ENCODE peak calls at places on chromosomes 11 and 22, in seven cellular contexts. S is endothelial cell of umbilical vein, L is astrocyte, H is AG04450, N is A549, A is tibial nerve, V is RWPE1. W is an unnamed sample.

GRCh38 chr11:925158-925495 is 543 bp upstream of the AP2A2 start:
- DNase-seq in N (no peak), H (no peak), V (no peak), A (no peak), S (no peak), L (no peak), W (no peak)

GRCh38 chr11:6418958-6419611 is at the start of gene APBB1:
- DNase-seq in N (peak), H (no peak), L (peak), S (peak), V (peak), A (peak), W (peak)

GRCh38 chr11:134120921-134121526 is 52.2 kb downstream of the JAM3 start:
- DNase-seq in N (no peak), S (peak), H (no peak), A (no peak), L (peak), V (no peak), W (no peak)

GRCh38 chr11:69249641-69250502 is 44.1 kb upstream of the MYEOV start:
- DNase-seq in L (peak), V (no peak), H (peak), A (no peak), N (no peak), S (no peak), W (no peak)

GRCh38 chr22:46214149-46214548 is 35.9 kb downstream of the CDPF1 start:
- DNase-seq in N (no peak), H (no peak), L (no peak), S (no peak), V (no peak), A (no peak), W (no peak)

GRCh38 chr11:66559862-66560676 is 8.3 kb downstream of the CTSF start:
- DNase-seq in N (no peak), V (no peak), S (no peak), H (no peak), A (no peak), L (no peak), W (no peak)

GRCh38 chr11:88618716-88619462 is 281.4 kb upstream of the CTSC start:
- DNase-seq in L (no peak), N (no peak), A (no peak), H (no peak), V (no peak), S (peak), W (no peak)

GRCh38 chr11:34316347-34317037 is 41.3 kb downstream of the ABTB2 start:
- DNase-seq in A (no peak), V (no peak), S (no peak), N (no peak), L (peak), H (no peak), W (no peak)

GRCh38 chr11:116580828-116581227 is 192.0 kb downstream of the BUD13 start:
- DNase-seq in V (no peak), N (no peak), L (no peak), S (no peak), A (no peak), H (no peak), W (no peak)

GRCh38 chr11:100578966-100579365 is 108.1 kb upstream of the ARHGAP42 start:
- DNase-seq in L (peak), N (no peak), S (no peak), H (no peak), V (no peak), A (no peak), W (no peak)

GRCh38 chr11:59822989-59823566 is 12.5 kb upstream of the MRPL16 start:
- DNase-seq in S (peak), V (peak), L (peak), H (peak), N (peak), A (no peak), W (no peak)

GRCh38 chr11:104583857-104584256 is 314.4 kb downstream of the CASP12 start:
- DNase-seq in N (no peak), V (no peak), L (no peak), H (no peak), S (no peak), A (no peak), W (no peak)

GRCh38 chr11:16605440-16605970 is 132.9 kb upstream of the C11orf58 start:
- DNase-seq in H (no peak), A (peak), V (no peak), S (peak), L (no peak), N (no peak), W (no peak)

GRCh38 chr22:47132428-47132825 is 370.0 kb downstream of the TBC1D22A start:
- DNase-seq in A (no peak), V (no peak), S (no peak), L (no peak), H (no peak), N (no peak), W (no peak)

GRCh38 chr11:64790205-64791095 is 12.1 kb upstream of the SF1 start:
- DNase-seq in A (no peak), N (no peak), S (no peak), V (no peak), L (no peak), H (no peak), W (no peak)

GRCh38 chr11:34614334-34615113 is 6.4 kb upstream of the EHF start:
- DNase-seq in V (no peak), L (peak), S (no peak), N (no peak), A (no peak), H (peak), W (no peak)

GRCh38 chr22:38230108-38230825 is 28.5 kb downstream of the MAFF start:
- DNase-seq in L (no peak), H (no peak), V (no peak), N (peak), S (peak), A (no peak), W (no peak)

GRCh38 chr11:69880803-69881445 is 61.7 kb upstream of the FGF3 start:
- DNase-seq in H (no peak), S (no peak), N (no peak), L (no peak), V (no peak), A (no peak), W (no peak)

GRCh38 chr11:59401262-59401552 is 25.0 kb downstream of the OR5A2 start:
- DNase-seq in S (no peak), N (no peak), V (no peak), L (no peak), H (no peak), A (no peak), W (no peak)

GRCh38 chr22:50729391-50730012 is 8.5 kb upstream of the ACR start:
- DNase-seq in H (no peak), S (no peak), N (no peak), V (no peak), L (no peak), A (peak), W (no peak)

GRCh38 chr11:115930276-115930675 is 426.1 kb upstream of the CADM1 start:
- DNase-seq in S (no peak), H (no peak), N (no peak), V (no peak), A (no peak), L (no peak), W (no peak)

GRCh38 chr11:119975561-119976152 is 162.3 kb downstream of the TRIM29 start:
- DNase-seq in N (no peak), A (no peak), S (no peak), V (no peak), H (no peak), L (no peak), W (no peak)

GRCh38 chr22:37215890-37216289 is 3.6 kb upstream of the SSTR3 start:
- DNase-seq in L (no peak), V (no peak), H (no peak), N (no peak), A (no peak), S (no peak), W (no peak)

GRCh38 chr11:133693110-133693509 is 152.2 kb downstream of the SPATA19 start:
- DNase-seq in S (no peak), A (no peak), N (no peak), H (no peak), L (no peak), V (no peak), W (no peak)

GRCh38 chr11:19905280-19905853 is 192.7 kb downstream of the NAV2 start:
- DNase-seq in L (peak), N (peak), A (no peak), H (no peak), S (peak), V (peak), W (no peak)

GRCh38 chr11:30143098-30143705 is 87.6 kb upstream of the FSHB start:
- DNase-seq in A (no peak), H (peak), S (peak), L (no peak), N (peak), V (peak), W (peak)

GRCh38 chr11:2287102-2287501 is 14.6 kb downstream of the C11orf21 start:
- DNase-seq in S (no peak), H (no peak), A (no peak), V (no peak), N (no peak), L (no peak), W (no peak)

GRCh38 chr11:111205622-111206385 is 39.7 kb upstream of the POU2AF2 start:
- DNase-seq in L (no peak), S (no peak), A (no peak), H (no peak), V (no peak), N (no peak), W (no peak)

GRCh38 chr22:24066872-24067271 is 55.8 kb downstream of the CABIN1 start:
- DNase-seq in A (no peak), H (no peak), V (no peak), N (no peak), S (no peak), L (no peak), W (no peak)

GRCh38 chr11:109885006-109885405 is 208.2 kb upstream of the ZC3H12C start:
- DNase-seq in S (no peak), L (no peak), N (no peak), V (no peak), A (no peak), H (no peak), W (no peak)

GRCh38 chr22:47632646-47633045 is 870.2 kb downstream of the TBC1D22A start:
- DNase-seq in S (no peak), N (no peak), V (no peak), H (no peak), L (no peak), A (no peak), W (no peak)

GRCh38 chr22:30214703-30215405 is 31.7 kb downstream of the LIF start:
- DNase-seq in L (no peak), S (no peak), A (no peak), H (no peak), N (no peak), V (no peak), W (no peak)

GRCh38 chr22:21632237-21632895 is at the start of gene CCDC116:
- DNase-seq in A (no peak), S (no peak), L (no peak), V (no peak), H (no peak), N (peak), W (peak)

GRCh38 chr11:106076421-106076922 is 675 bp downstream of the KBTBD3 start:
- DNase-seq in V (peak), S (no peak), L (peak), N (no peak), A (no peak), H (no peak), W (no peak)

GRCh38 chr11:85918910-85919794 is 64.0 kb downstream of the CCDC83 start:
- DNase-seq in A (no peak), N (no peak), H (no peak), L (no peak), S (no peak), V (no peak), W (no peak)

GRCh38 chr11:1238767-1239595 is 16.1 kb downstream of the MUC5B start:
- DNase-seq in N (no peak), H (no peak), L (no peak), V (peak), S (no peak), A (no peak), W (no peak)

GRCh38 chr22:50209893-50210292 is 9.1 kb downstream of the SELENOO start:
- DNase-seq in V (peak), S (peak), A (no peak), N (peak), H (no peak), L (no peak), W (peak)

GRCh38 chr22:40000171-40000570 is 5.4 kb downstream of the FAM83F start:
- DNase-seq in L (no peak), A (no peak), H (no peak), S (no peak), V (no peak), N (no peak), W (no peak)

GRCh38 chr22:40004836-40005235 is 10.1 kb downstream of the FAM83F start:
- DNase-seq in A (no peak), S (no peak), N (no peak), V (no peak), H (no peak), L (no peak), W (no peak)

GRCh38 chr22:40001800-40002577 is 7.2 kb downstream of the FAM83F start:
- DNase-seq in H (no peak), V (peak), N (no peak), S (no peak), A (no peak), L (no peak), W (no peak)

GRCh38 chr22:40001104-40001503 is 6.3 kb downstream of the FAM83F start:
- DNase-seq in H (no peak), L (no peak), N (no peak), S (no peak), V (no peak), A (no peak), W (no peak)

DNA sequence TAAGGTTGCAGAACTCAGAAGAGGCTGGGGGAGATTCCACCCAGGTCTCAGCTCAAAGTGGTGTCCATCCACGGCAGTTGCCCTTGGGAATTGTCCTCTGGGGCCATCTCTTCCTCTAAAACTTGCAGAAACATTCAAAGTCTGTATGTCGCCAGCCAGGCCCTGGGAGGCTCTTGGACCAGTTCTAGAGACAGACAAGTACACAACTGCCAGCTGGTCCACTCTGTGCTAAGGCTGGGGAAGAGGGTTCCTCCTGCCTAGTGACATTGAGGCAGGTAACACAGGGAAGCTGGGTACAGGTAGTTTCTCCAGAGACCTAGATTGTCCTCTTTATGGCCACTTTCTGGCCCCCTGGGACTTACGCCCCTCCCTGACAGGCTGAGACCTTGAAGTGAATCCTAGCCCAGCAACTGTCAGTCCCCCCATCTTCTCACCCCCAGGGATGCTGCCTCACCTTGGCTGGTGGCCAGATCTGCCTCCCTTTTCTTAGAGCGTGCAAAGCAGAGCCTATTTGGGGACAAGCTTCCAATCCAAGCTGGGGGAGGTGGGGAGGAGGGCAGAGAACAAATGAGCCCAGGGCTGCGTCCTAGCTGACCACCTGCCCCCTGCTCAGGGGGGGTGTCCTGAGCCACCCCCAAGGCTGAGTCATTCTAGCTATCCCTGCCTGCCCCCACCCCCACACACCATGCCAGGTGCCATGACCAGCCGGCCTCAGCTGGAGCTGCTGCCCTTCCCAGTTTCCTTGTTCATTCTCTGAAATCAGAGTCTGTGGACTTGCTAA is 8.4 kb downstream of the FAM83F start:
- DNase-seq in H (no peak), V (no peak), S (no peak), L (no peak), A (no peak), N (no peak), W (no peak)
- H3K27ac ChIP-seq in H (no peak), V (peak), S (no peak), L (no peak), A (peak), N (no peak), W (no peak)

GRCh38 chr11:45961841-45962240 is 39.4 kb downstream of the LARGE2 start:
- DNase-seq in V (no peak), S (no peak), L (no peak), N (no peak), H (no peak), A (no peak), W (no peak)
- H3K27ac ChIP-seq in V (no peak), S (no peak), L (no peak), N (no peak), H (no peak), A (no peak), W (no peak)

GRCh38 chr11:94876645-94877445 is 96.5 kb downstream of the CWC15 start:
- DNase-seq in H (peak), L (peak), V (peak), N (peak), S (peak), A (peak), W (no peak)
- H3K27ac ChIP-seq in H (peak), L (peak), V (peak), N (peak), S (peak), A (peak), W (no peak)

GRCh38 chr11:75428301-75428724 is 4.7 kb downstream of the KLHL35 start:
- DNase-seq in H (peak), S (peak), N (no peak), L (peak), A (peak), V (peak), W (peak)
- H3K27ac ChIP-seq in H (no peak), S (no peak), N (no peak), L (no peak), A (peak), V (no peak), W (no peak)

GRCh38 chr11:125425601-125426000 is 70.5 kb downstream of the FEZ1 start:
- DNase-seq in H (no peak), A (peak), V (no peak), N (no peak), L (no peak), S (no peak), W (no peak)
- H3K27ac ChIP-seq in H (no peak), A (no peak), V (no peak), N (no peak), L (no peak), S (no peak), W (no peak)